ENCODE peak calls at places on chromosome 15, in four cellular contexts. T, B, G and X are unnamed samples.

GRCh38 chr15:85407421-85408269 is 27.2 kb downstream of the AKAP13 start:
- DNase-seq in T (peak; percentile 91), B (no peak), G (no peak), X (no peak)

GRCh38 chr15:89836255-89837133 is 21.8 kb upstream of the ANPEP start:
- DNase-seq in T (peak; percentile 99), B (no peak), G (no peak), X (no peak)

GRCh38 chr15:43499635-43500034 is 6.7 kb upstream of the TP53BP1 start:
- DNase-seq in T (no peak), B (no peak), G (no peak), X (no peak)

GRCh38 chr15:75823860-75824613 is 19.2 kb upstream of the UBE2Q2 start:
- DNase-seq in T (no peak), B (no peak), G (no peak), X (no peak)

GRCh38 chr15:58952751-58953150 is 19.3 kb upstream of the SLTM start:
- DNase-seq in T (peak; percentile 18), B (no peak), G (no peak), X (no peak)

GRCh38 chr15:72604794-72605193 is 49.7 kb upstream of the GOLGA6B start:
- DNase-seq in T (peak; percentile 5), B (no peak), G (no peak), X (peak; percentile 37)

GRCh38 chr15:77040673-77041072 is 30.2 kb downstream of the TSPAN3 start:
- DNase-seq in T (peak; percentile 86), B (no peak), G (no peak), X (no peak)

GRCh38 chr15:36802861-36803531 is 223.6 kb downstream of the CDIN1 start:
- DNase-seq in T (no peak), B (no peak), G (no peak), X (no peak)

GRCh38 chr15:74889390-74889881 is 406 bp upstream of the MPI start:
- DNase-seq in T (peak; percentile 38), B (peak; percentile 76), G (peak; percentile 38), X (peak; percentile 50)

GRCh38 chr15:55132672-55133071 is 64.1 kb downstream of the RSL24D1 start:
- DNase-seq in T (no peak), B (no peak), G (no peak), X (no peak)

GRCh38 chr15:57273366-57273765 is 102.9 kb upstream of the CGNL1 start:
- DNase-seq in T (no peak), B (no peak), G (no peak), X (no peak)

GRCh38 chr15:71136159-71137137 is 21.2 kb downstream of the THSD4 start:
- DNase-seq in T (peak; percentile 60), B (no peak), G (no peak), X (no peak)

GRCh38 chr15:62071711-62072308 is 5.0 kb downstream of the C2CD4A start:
- DNase-seq in T (peak; percentile 49), B (peak; percentile 64), G (no peak), X (no peak)

GRCh38 chr15:45794768-45795486 is 160.1 kb downstream of the SQOR start:
- DNase-seq in T (no peak), B (no peak), G (no peak), X (no peak)

GRCh38 chr15:81749667-81750360 is 296.0 kb downstream of the MEX3B start:
- DNase-seq in T (no peak), B (peak; percentile 63), G (no peak), X (no peak)

GRCh38 chr15:72118400-72118978 is at the start of gene SENP8:
- DNase-seq in T (no peak), B (no peak), G (peak; percentile 74), X (peak; percentile 75)

GRCh38 chr15:68301300-68301699 is 23.8 kb downstream of the FEM1B start:
- DNase-seq in T (no peak), B (no peak), G (no peak), X (no peak)

GRCh38 chr15:89165677-89166076 is 55.7 kb downstream of the RLBP1 start:
- DNase-seq in T (no peak), B (no peak), G (no peak), X (no peak)